ENCODE peak calls at places on chromosomes 1 and 21, in nine cellular contexts. V is uterus, B is small intestine, W is dorsolateral prefrontal cortex, G is posterior vena cava, E is amniotic epithelial cell, X is mucosa of descending colon, S is NCI-H69, A is GOT3. K is an unnamed sample.

GRCh38 chr1:44988531-44989156 is 2.2 kb upstream of the EIF2B3 start:
- DNase-seq in V (no peak), B (no peak), W (no peak), G (no peak), E (no peak), X (no peak), S (no peak), A (no peak), K (no peak)

GRCh38 chr1:183287191-183287675 is 101.2 kb downstream of the LAMC2 start:
- DNase-seq in V (peak; percentile 53), B (no peak), W (peak; percentile 72), G (peak; percentile 85), E (peak; percentile 99), X (no peak), S (peak; percentile 74), A (no peak), K (no peak)

GRCh38 chr1:156625436-156626078 is 6.3 kb downstream of the HAPLN2 start:
- DNase-seq in V (peak; percentile 61), B (peak; percentile 86), W (no peak), G (peak; percentile 84), E (peak; percentile 30), X (no peak), S (peak; percentile 67), A (no peak), K (peak; percentile 64)

GRCh38 chr1:81760487-81761097 is 40.1 kb upstream of the ADGRL2 start:
- DNase-seq in V (no peak), B (no peak), W (no peak), G (no peak), E (peak; percentile 33), X (no peak), S (no peak), A (no peak), K (no peak)

GRCh38 chr1:62057631-62058290 is 136.9 kb upstream of the L1TD1 start:
- DNase-seq in V (no peak), B (no peak), W (no peak), G (no peak), E (no peak), X (no peak), S (peak; percentile 15), A (no peak), K (no peak)

GRCh38 chr1:74611887-74612286 is 61.7 kb downstream of the ERICH3 start:
- DNase-seq in V (no peak), B (no peak), W (no peak), G (no peak), E (peak; percentile 24), X (no peak), S (no peak), A (no peak), K (no peak)

GRCh38 chr1:176931526-176931925 is 233.0 kb downstream of the ASTN1 start:
- DNase-seq in V (no peak), B (no peak), W (no peak), G (no peak), E (no peak), X (no peak), S (no peak), A (no peak), K (no peak)

GRCh38 chr1:10208537-10208936 is 1.8 kb upstream of the KIF1B start:
- DNase-seq in V (no peak), B (no peak), W (no peak), G (peak; percentile 76), E (no peak), X (no peak), S (no peak), A (no peak), K (no peak)

GRCh38 chr1:26696191-26696644 is 403 bp downstream of the ARID1A start:
- DNase-seq in V (peak; percentile 43), B (no peak), W (no peak), G (no peak), E (no peak), X (peak; percentile 62), S (peak; percentile 81), A (no peak), K (peak; percentile 41)

GRCh38 chr1:159177273-159177907 is 6.0 kb downstream of the CADM3 start:
- DNase-seq in V (peak; percentile 20), B (peak; percentile 29), W (no peak), G (no peak), E (peak; percentile 79), X (no peak), S (no peak), A (no peak), K (peak; percentile 45)

GRCh38 chr1:70667771-70668170 is 256.7 kb downstream of the CTH start:
- DNase-seq in V (no peak), B (no peak), W (no peak), G (no peak), E (no peak), X (no peak), S (peak; percentile 69), A (no peak), K (no peak)

GRCh38 chr1:20507564-20508410 is at the start of gene MUL1:
- DNase-seq in V (peak; percentile 95), B (peak; percentile 92), W (peak; percentile 93), G (peak; percentile 99), E (peak; percentile 93), X (peak; percentile 97), S (peak; percentile 88), A (peak; percentile 76), K (peak; percentile 97)

GRCh38 chr21:43926196-43926595 is 61.2 kb downstream of the AGPAT3 start:
- DNase-seq in V (no peak), B (no peak), W (no peak), G (no peak), E (no peak), X (peak; percentile 46), S (no peak), A (no peak), K (no peak)

GRCh38 chr1:77175230-77175844 is 43.9 kb downstream of the PIGK start:
- DNase-seq in V (no peak), B (no peak), W (no peak), G (no peak), E (peak; percentile 12), X (no peak), S (peak; percentile 17), A (no peak), K (no peak)

GRCh38 chr1:234861761-234862160 is 251.8 kb upstream of the IRF2BP2 start:
- DNase-seq in V (no peak), B (peak; percentile 92), W (no peak), G (no peak), E (no peak), X (no peak), S (peak; percentile 61), A (no peak), K (no peak)

GRCh38 chr1:18305182-18305795 is 175.4 kb upstream of the KLHDC7A start:
- DNase-seq in V (no peak), B (no peak), W (no peak), G (no peak), E (no peak), X (no peak), S (no peak), A (no peak), K (no peak)

GRCh38 chr1:190373705-190374336 is 103.8 kb downstream of the BRINP3 start:
- DNase-seq in V (no peak), B (peak; percentile 43), W (no peak), G (no peak), E (peak; percentile 49), X (no peak), S (peak; percentile 65), A (no peak), K (no peak)

GRCh38 chr1:247079141-247079874 is 697 bp upstream of the ZNF670 start:
- DNase-seq in V (no peak), B (peak; percentile 8), W (no peak), G (no peak), E (no peak), X (no peak), S (peak; percentile 49), A (no peak), K (peak; percentile 40)

GRCh38 chr21:17823846-17824245 is 4.7 kb upstream of the C21orf91 start:
- DNase-seq in V (no peak), B (no peak), W (no peak), G (no peak), E (no peak), X (no peak), S (no peak), A (no peak), K (no peak)

GRCh38 chr1:182299728-182300581 is 91.6 kb downstream of the GLUL start:
- DNase-seq in V (peak; percentile 25), B (peak; percentile 31), W (peak; percentile 54), G (no peak), E (peak; percentile 3), X (peak; percentile 62), S (peak; percentile 77), A (no peak), K (peak; percentile 33)

GRCh38 chr1:228781161-228781771 is 46.0 kb downstream of the RHOU start:
- DNase-seq in V (no peak), B (peak; percentile 26), W (no peak), G (no peak), E (peak; percentile 96), X (no peak), S (peak; percentile 96), A (no peak), K (no peak)

GRCh38 chr1:244963231-244963826 is 99.0 kb upstream of the HNRNPU start:
- DNase-seq in V (no peak), B (no peak), W (no peak), G (no peak), E (peak; percentile 47), X (no peak), S (no peak), A (no peak), K (no peak)

GRCh38 chr1:164440222-164440621 is 118.8 kb upstream of the PBX1 start:
- DNase-seq in V (peak; percentile 30), B (peak; percentile 11), W (no peak), G (no peak), E (peak; percentile 33), X (no peak), S (peak; percentile 61), A (no peak), K (no peak)

GRCh38 chr1:8093221-8093980 is 67.3 kb upstream of the ERRFI1 start:
- DNase-seq in V (no peak), B (peak; percentile 77), W (no peak), G (no peak), E (no peak), X (no peak), S (no peak), A (no peak), K (no peak)

GRCh38 chr1:26999440-26999987 is 6.0 kb downstream of the TRNP1 start:
- DNase-seq in V (peak; percentile 83), B (no peak), W (no peak), G (peak; percentile 88), E (peak; percentile 98), X (no peak), S (no peak), A (peak; percentile 20), K (no peak)

GRCh38 chr21:26842976-26843911 is 2.0 kb downstream of the ADAMTS1 start:
- DNase-seq in V (peak; percentile 95), B (peak; percentile 40), W (peak; percentile 89), G (peak; percentile 97), E (peak; percentile 95), X (peak; percentile 86), S (peak; percentile 58), A (peak; percentile 82), K (peak; percentile 29)

GRCh38 chr1:197526736-197527371 is 248.4 kb downstream of the DENND1B start:
- DNase-seq in V (no peak), B (peak; percentile 30), W (no peak), G (no peak), E (peak; percentile 29), X (no peak), S (peak; percentile 74), A (no peak), K (no peak)

GRCh38 chr1:8598060-8598724 is 219.2 kb downstream of the RERE start:
- DNase-seq in V (peak; percentile 47), B (peak; percentile 72), W (peak; percentile 51), G (no peak), E (peak; percentile 74), X (no peak), S (peak; percentile 85), A (no peak), K (no peak)

K was measured in activated CD4-positive, alpha-beta memory T cell treated with anti-CD3 and anti-CD28 coated beads for 36 hours.